ENCODE peak calls at places on chromosome 5, in five cellular contexts. O, R, W, Q and D are unnamed samples.

GRCh38 chr5:15966066-15966640 is 213.4 kb downstream of the MARCHF11 start:
- DNase-seq in O (no peak), W (peak), R (no peak), Q (no peak), D (no peak)

GRCh38 chr5:180090098-180090768 is 18.7 kb upstream of the RNF130 start:
- DNase-seq in R (peak), O (no peak), W (peak), Q (peak), D (no peak)

GRCh38 chr5:28766565-28767158 is 1728.3 kb upstream of the CDH9 start:
- DNase-seq in R (no peak), W (peak), Q (no peak), O (no peak), D (no peak)

GRCh38 chr5:2266668-2267240 is 384.0 kb upstream of the IRX4 start:
- DNase-seq in O (no peak), W (no peak), R (no peak), Q (no peak), D (no peak)

GRCh38 chr5:116861097-116861496 is 286.5 kb upstream of the SEMA6A start:
- DNase-seq in O (no peak), Q (no peak), R (no peak), W (no peak), D (no peak)

GRCh38 chr5:73093943-73094342 is 26.4 kb upstream of the TMEM171 start:
- DNase-seq in R (no peak), Q (no peak), O (no peak), W (peak), D (no peak)

GRCh38 chr5:135615581-135616260 is 36.9 kb upstream of the CXCL14 start:
- DNase-seq in Q (no peak), O (no peak), R (no peak), W (no peak), D (peak)

GRCh38 chr5:40483316-40483715 is 196.4 kb upstream of the PTGER4 start:
- DNase-seq in O (no peak), R (no peak), Q (no peak), W (no peak), D (no peak)

GRCh38 chr5:35229076-35230042 is 928 bp downstream of the PRLR start:
- DNase-seq in Q (no peak), R (peak), W (no peak), O (no peak), D (no peak)

GRCh38 chr5:178113841-178114324 is 551 bp downstream of the N4BP3 start:
- DNase-seq in O (no peak), R (no peak), Q (no peak), W (no peak), D (no peak)

GRCh38 chr5:11596657-11597071 is 307.6 kb downstream of the CTNND2 start:
- DNase-seq in O (no peak), W (no peak), R (no peak), Q (no peak), D (no peak)

GRCh38 chr5:113230711-113231652 is 203.8 kb downstream of the TSSK1B start:
- DNase-seq in O (no peak), W (peak), R (no peak), Q (no peak), D (no peak)

GRCh38 chr5:67339219-67339767 is 142.7 kb upstream of the CD180 start:
- DNase-seq in O (no peak), W (no peak), R (no peak), Q (no peak), D (no peak)

GRCh38 chr5:7856855-7857254 is 5.9 kb upstream of the CFAP90 start:
- DNase-seq in W (peak), Q (peak), R (no peak), O (no peak), D (no peak)

GRCh38 chr5:31186672-31187267 is 6.7 kb upstream of the CDH6 start:
- DNase-seq in R (no peak), Q (no peak), O (no peak), W (peak), D (no peak)

GRCh38 chr5:116576043-116576713 is 1.6 kb upstream of the SEMA6A start:
- DNase-seq in R (peak), O (no peak), Q (peak), W (peak), D (no peak)

GRCh38 chr5:177094224-177095087 is 7.7 kb downstream of the FGFR4 start:
- DNase-seq in Q (peak), W (peak), R (peak), O (peak), D (no peak)

GRCh38 chr5:155052532-155052931 is 39.0 kb downstream of the KIF4B start:
- DNase-seq in W (no peak), Q (no peak), R (no peak), O (no peak), D (no peak)

GRCh38 chr5:97141539-97141938 is 872 bp downstream of the LIX1 start:
- DNase-seq in W (no peak), Q (no peak), O (no peak), R (no peak), D (no peak)

GRCh38 chr5:97141031-97141430 is 1.4 kb downstream of the LIX1 start:
- DNase-seq in W (no peak), O (no peak), Q (no peak), R (no peak), D (no peak)

GRCh38 chr5:97143715-97144114 is 1.3 kb upstream of the LIX1 start:
- DNase-seq in O (no peak), Q (no peak), R (no peak), W (no peak), D (no peak)

DNA sequence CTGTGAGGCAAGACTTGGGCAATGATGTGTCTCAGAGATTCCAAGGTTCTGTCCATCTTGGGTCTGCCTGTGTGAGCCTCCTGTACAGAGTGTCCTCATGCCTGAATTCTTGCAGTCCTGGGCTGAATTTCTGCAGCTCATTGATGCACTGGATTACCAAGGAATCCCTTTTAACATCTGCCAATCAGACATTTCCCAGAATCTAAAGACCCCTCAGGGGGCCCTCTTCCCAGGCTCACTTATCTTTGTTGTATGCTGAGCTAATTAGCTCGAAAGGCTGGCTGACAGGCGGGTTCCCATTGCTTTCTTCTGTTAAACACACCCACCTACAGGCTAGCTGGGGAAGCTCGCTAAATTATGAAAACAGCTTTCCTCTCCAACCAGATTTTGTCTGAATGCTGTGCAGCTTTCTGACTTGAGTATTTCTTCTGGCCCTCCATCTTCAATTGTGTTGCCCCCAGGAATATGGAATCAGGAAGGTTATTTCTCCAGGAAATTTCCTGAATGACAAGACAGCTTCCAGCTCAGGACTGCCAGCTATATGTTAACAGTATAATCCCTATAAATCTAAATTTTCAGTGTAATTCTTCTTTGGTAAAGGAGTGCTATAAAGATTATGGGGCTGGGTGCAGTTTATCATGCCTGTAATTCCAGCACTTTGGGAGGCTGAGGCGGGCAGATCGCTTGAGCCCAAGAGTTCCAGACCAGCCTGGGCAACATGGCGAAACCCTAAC is at the start of gene LIX1:
- DNase-seq in Q (no peak), O (no peak), W (peak), R (no peak), D (no peak)
- H3K4me3 ChIP-seq in Q (no peak), O (no peak), W (no peak), R (no peak), D (no peak)

DNA sequence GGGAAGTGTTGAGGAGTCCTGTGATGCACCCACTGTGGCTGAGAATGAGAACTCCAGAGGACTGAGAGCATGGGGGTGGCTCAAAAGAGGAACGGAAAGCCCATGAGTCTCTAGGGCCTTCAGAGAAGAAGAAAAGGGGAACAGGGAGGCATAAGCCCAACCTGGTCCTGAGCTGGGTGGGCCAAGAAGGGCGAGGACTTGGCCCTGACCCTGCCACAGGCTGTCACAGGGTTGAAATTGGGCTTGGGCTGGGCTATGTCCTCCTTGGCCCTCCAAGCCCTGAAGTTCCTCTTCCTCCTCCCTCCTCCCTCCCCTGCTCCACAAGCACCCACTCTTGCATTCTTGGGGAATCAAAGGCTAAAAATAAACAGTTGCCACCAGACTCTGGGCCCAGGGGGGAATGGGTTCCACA is 49.3 kb upstream of the PPARGC1B start:
- DNase-seq in O (peak), R (peak), W (no peak), Q (no peak), D (no peak)
- TF ChIP-seq CTCF in O (no peak), R (no peak), W (no peak), Q (no peak), D (no peak)

DNA sequence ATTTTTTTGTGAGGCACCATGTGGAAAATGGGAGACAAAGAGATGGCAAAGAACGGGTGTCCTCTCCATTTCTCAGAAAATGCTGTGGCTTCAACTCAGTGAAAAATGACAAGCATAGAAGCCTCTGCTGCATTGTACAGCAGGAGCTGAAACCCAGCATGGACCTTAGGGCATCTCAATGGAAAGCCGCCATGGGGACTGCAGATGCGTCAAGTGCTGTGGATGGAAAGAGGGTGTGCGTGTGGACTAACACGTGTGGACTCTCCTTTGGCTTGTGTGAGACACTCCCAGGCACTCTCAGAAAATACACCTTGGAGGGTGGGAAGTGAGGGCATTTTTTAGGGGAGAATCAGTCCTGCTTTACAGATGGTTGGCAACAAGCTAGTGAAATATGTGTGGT is 2.2 kb upstream of the GLRX start:
- DNase-seq in Q (no peak), R (no peak), W (no peak), O (no peak), D (no peak)
- H3K4me3 ChIP-seq in Q (no peak), R (no peak), W (no peak), O (peak), D (no peak)

GRCh38 chr5:62824936-62825335 is 246.3 kb downstream of the LRRC70 start:
- DNase-seq in O (no peak), Q (no peak), W (no peak), R (no peak), D (no peak)

GRCh38 chr5:62825623-62826220 is 247.1 kb downstream of the LRRC70 start:
- DNase-seq in O (no peak), W (no peak), Q (no peak), R (no peak), D (no peak)

GRCh38 chr5:62829241-62829986 is 250.8 kb downstream of the LRRC70 start:
- DNase-seq in O (no peak), Q (peak), W (no peak), R (no peak), D (no peak)

GRCh38 chr5:62828757-62829156 is 250.1 kb downstream of the LRRC70 start:
- DNase-seq in Q (no peak), O (no peak), R (no peak), W (no peak), D (no peak)
- TF ChIP-seq CTCF in Q (no peak), O (no peak), R (no peak), W (no peak), D (no peak)

GRCh38 chr5:53994148-53994547 is 316.2 kb downstream of the ARL15 start:
- DNase-seq in Q (no peak), W (peak), O (no peak), R (no peak), D (no peak)

GRCh38 chr5:54002779-54003178 is 307.6 kb downstream of the ARL15 start:
- DNase-seq in R (no peak), Q (no peak), O (no peak), W (no peak), D (no peak)

GRCh38 chr5:53996008-53996407 is 314.4 kb downstream of the ARL15 start:
- DNase-seq in O (no peak), W (no peak), R (no peak), Q (no peak), D (no peak)

GRCh38 chr5:54002183-54002770 is 308.1 kb downstream of the ARL15 start:
- DNase-seq in O (no peak), W (no peak), R (no peak), Q (no peak), D (no peak)

GRCh38 chr5:53997736-53998627 is 312.4 kb downstream of the ARL15 start:
- DNase-seq in O (no peak), R (no peak), W (no peak), Q (no peak), D (no peak)
- H3K4me3 ChIP-seq in O (no peak), R (no peak), W (no peak), Q (no peak), D (no peak)

GRCh38 chr5:58459860-58460726 is at the start of gene PLK2:
- DNase-seq in W (peak), Q (peak), R (peak), O (peak), D (peak)
- TF ChIP-seq CTCF in W (peak), Q (no peak), R (peak), O (peak), D (no peak)